ENCODE peak calls at places on chromosomes 12 and 14, in nine cellular contexts. E, L, S, X, Y, U, K, B and D are unnamed samples.

GRCh38 chr12:8065991-8066594 is at the start of gene C3AR1:
- DNase-seq in L (peak; percentile 44), E (no peak), B (no peak), X (peak; percentile 45), K (no peak), Y (no peak), U (no peak), S (no peak), D (peak; percentile 86)

GRCh38 chr12:101186291-101186690 is 23.7 kb downstream of the SLC5A8 start:
- DNase-seq in S (no peak), K (no peak), E (no peak), L (no peak), Y (no peak), X (no peak), B (no peak), U (no peak), D (peak; percentile 80)

GRCh38 chr12:37548266-37548805 is 768.2 kb upstream of the ALG10B start:
- DNase-seq in L (no peak), S (no peak), Y (no peak), E (no peak), K (no peak), B (no peak), U (no peak), X (no peak), D (no peak)

GRCh38 chr12:129570796-129571400 is 332.9 kb downstream of the TMEM132D start:
- DNase-seq in Y (no peak), B (no peak), X (no peak), E (no peak), L (no peak), U (no peak), S (no peak), K (no peak), D (no peak)

GRCh38 chr14:35332517-35333346 is 40.5 kb downstream of the PSMA6 start:
- DNase-seq in Y (no peak), U (no peak), K (no peak), X (no peak), S (no peak), L (peak; percentile 73), B (no peak), E (no peak), D (peak; percentile 68)

GRCh38 chr12:75908961-75909699 is 122.4 kb downstream of the PHLDA1 start:
- DNase-seq in U (peak; percentile 66), B (no peak), L (peak; percentile 37), S (peak; percentile 85), K (no peak), E (peak; percentile 59), Y (peak; percentile 65), X (peak; percentile 86), D (no peak)

GRCh38 chr12:54300732-54301427 is at the start of gene NFE2:
- DNase-seq in K (peak; percentile 84), X (peak; percentile 70), L (peak; percentile 54), B (peak; percentile 75), E (peak; percentile 66), Y (peak; percentile 72), U (no peak), S (no peak), D (peak; percentile 97)

GRCh38 chr12:25135531-25136154 is 59.3 kb downstream of the DNAI7 start:
- DNase-seq in S (no peak), X (no peak), L (peak; percentile 8), K (no peak), U (no peak), E (no peak), B (no peak), Y (no peak), D (peak; percentile 38)

GRCh38 chr12:60689137-60689536 is 1093.3 kb downstream of the SLC16A7 start:
- DNase-seq in K (no peak), U (no peak), Y (no peak), S (no peak), L (no peak), E (no peak), B (no peak), X (no peak), D (peak; percentile 40)

GRCh38 chr12:89352492-89353187 is at the start of gene DUSP6:
- DNase-seq in K (peak; percentile 97), Y (peak; percentile 96), S (peak; percentile 97), B (peak; percentile 96), U (peak; percentile 97), X (peak; percentile 97), E (peak; percentile 97), L (peak; percentile 97), D (peak; percentile 100)
- TF ChIP-seq POLR2A in K (peak; percentile 29), Y (no peak), S (no peak), B (peak; percentile 90), U (peak; percentile 95), X (peak; percentile 81), E (peak; percentile 91), L (peak; percentile 86), D (peak; percentile 34)

GRCh38 chr12:65867428-65867827 is 43.1 kb downstream of the HMGA2 start:
- DNase-seq in U (no peak), S (no peak), Y (no peak), E (no peak), X (no peak), K (no peak), B (no peak), L (no peak), D (peak; percentile 60)

GRCh38 chr12:65871865-65872645 is 47.8 kb downstream of the HMGA2 start:
- DNase-seq in S (no peak), U (no peak), B (no peak), Y (no peak), L (no peak), K (no peak), X (no peak), E (no peak), D (no peak)

GRCh38 chr12:65868878-65869277 is 44.6 kb downstream of the HMGA2 start:
- DNase-seq in K (no peak), Y (no peak), S (no peak), B (no peak), E (no peak), U (no peak), X (no peak), L (no peak), D (peak; percentile 60)

GRCh38 chr12:65868133-65868705 is 43.9 kb downstream of the HMGA2 start:
- DNase-seq in L (no peak), E (no peak), X (no peak), B (no peak), Y (no peak), K (no peak), S (no peak), U (no peak), D (peak; percentile 96)
- TF ChIP-seq POLR2A in L (no peak), E (no peak), X (no peak), B (no peak), Y (no peak), K (no peak), S (no peak), U (no peak), D (no peak)

GRCh38 chr14:64826333-64826732 is 53.4 kb downstream of the SPTB start:
- DNase-seq in X (no peak), S (no peak), E (no peak), L (no peak), B (no peak), Y (no peak), K (no peak), U (no peak), D (no peak)

GRCh38 chr14:64825498-64825897 is 54.2 kb downstream of the SPTB start:
- DNase-seq in B (no peak), K (no peak), E (no peak), L (no peak), Y (no peak), S (no peak), U (no peak), X (no peak), D (no peak)

GRCh38 chr14:64825006-64825405 is 54.7 kb downstream of the SPTB start:
- DNase-seq in S (no peak), Y (no peak), L (no peak), E (no peak), X (no peak), K (no peak), B (no peak), U (no peak), D (no peak)

GRCh38 chr14:64828096-64828495 is 51.6 kb downstream of the SPTB start:
- DNase-seq in X (no peak), S (no peak), B (no peak), U (no peak), L (no peak), E (no peak), Y (no peak), K (no peak), D (no peak)

GRCh38 chr14:64826845-64827244 is 52.9 kb downstream of the SPTB start:
- DNase-seq in B (no peak), K (no peak), X (peak; percentile 22), Y (no peak), U (no peak), S (no peak), E (no peak), L (no peak), D (peak; percentile 98)
- TF ChIP-seq POLR2A in B (no peak), K (no peak), X (no peak), Y (no peak), U (no peak), S (no peak), E (no peak), L (no peak), D (no peak)

GRCh38 chr12:32895688-32896437 is 714 bp downstream of the PKP2 start:
- DNase-seq in L (peak; percentile 79), E (peak; percentile 58), S (no peak), X (peak; percentile 33), Y (no peak), U (no peak), B (no peak), K (no peak), D (no peak)

GRCh38 chr12:32897276-32897615 is 669 bp upstream of the PKP2 start:
- DNase-seq in Y (no peak), U (no peak), L (no peak), K (no peak), B (no peak), S (no peak), E (no peak), X (no peak), D (no peak)

GRCh38 chr12:32894566-32894965 is 2.0 kb downstream of the PKP2 start:
- DNase-seq in K (no peak), L (no peak), Y (no peak), S (no peak), X (no peak), U (no peak), B (no peak), E (no peak), D (no peak)

GRCh38 chr12:32897688-32898573 is 1.4 kb upstream of the PKP2 start:
- DNase-seq in U (no peak), L (no peak), X (no peak), K (no peak), E (no peak), B (no peak), S (no peak), Y (no peak), D (no peak)

DNA sequence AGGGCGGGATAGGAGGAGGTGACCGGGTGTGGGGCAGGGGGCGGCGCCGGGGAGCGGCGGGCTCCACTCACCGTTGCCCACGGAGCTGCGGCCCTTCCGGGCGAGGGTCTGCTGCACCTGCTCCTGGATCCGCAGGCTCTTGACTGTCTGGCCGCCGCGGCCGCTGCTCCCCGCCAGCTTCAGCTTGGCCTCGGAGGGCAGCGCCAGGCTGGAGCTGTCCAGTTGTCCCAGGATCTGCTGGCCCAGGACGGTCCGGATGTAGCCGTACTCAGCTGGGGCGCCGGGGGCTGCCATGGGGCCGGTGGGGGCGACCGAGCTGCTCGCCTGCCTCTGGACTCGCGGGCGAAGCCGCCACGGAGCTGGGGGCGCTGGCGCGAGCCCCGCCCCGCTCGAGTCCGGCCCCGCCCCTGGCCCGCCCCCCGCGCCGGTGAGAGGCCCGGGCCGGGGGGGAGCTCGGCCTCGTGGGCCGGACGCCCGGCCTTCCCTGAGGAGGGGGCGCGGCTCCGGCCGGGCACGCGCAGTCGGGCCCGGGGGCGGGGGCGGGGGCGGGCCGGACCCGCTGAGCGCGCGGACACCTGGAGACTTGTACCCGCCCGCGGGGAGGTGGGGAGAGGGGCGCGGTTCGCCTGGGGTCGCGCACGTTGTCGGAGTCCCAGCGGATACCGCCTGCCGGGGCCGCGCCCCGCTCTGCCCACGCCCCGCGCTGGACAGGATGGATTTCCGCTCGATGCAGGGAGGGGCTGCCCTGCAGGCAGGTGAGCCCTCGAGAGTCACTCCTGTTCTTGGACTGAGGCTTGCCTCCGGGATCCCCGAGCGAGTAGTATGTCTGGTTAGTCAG is at the start of gene PKP2:
- DNase-seq in B (peak; percentile 70), L (peak; percentile 92), U (peak; percentile 82), S (no peak), K (no peak), X (peak; percentile 95), Y (peak; percentile 79), E (peak; percentile 83), D (no peak)
- TF ChIP-seq POLR2A in B (peak; percentile 66), L (peak; percentile 60), U (no peak), S (no peak), K (no peak), X (peak; percentile 76), Y (peak; percentile 24), E (peak; percentile 70), D (no peak)